ENCODE peak calls at places on chromosomes 7 and 10, in seven cellular contexts. I is hepatic stellate cell; H is fibroblast of lung; U is effector memory CD8-positive, alpha-beta T cell; J is H54; R is astrocyte of the spinal cord; T is lower lobe of right lung. L is an unnamed sample.

GRCh38 chr7:92725161-92725925 is 111.0 kb downstream of the CDK6 start:
- DNase-seq in I (no peak), T (no peak), J (no peak), U (no peak), H (no peak), R (no peak), L (no peak)

GRCh38 chr10:51964630-51965029 is 265.2 kb upstream of the CSTF2T start:
- DNase-seq in J (no peak), R (no peak), T (no peak), I (no peak), U (no peak), H (peak; percentile 1), L (no peak)

GRCh38 chr7:129073204-129073603 is 18.3 kb upstream of the TNPO3 start:
- DNase-seq in U (no peak), R (no peak), T (no peak), H (no peak), J (no peak), I (no peak), L (no peak)

GRCh38 chr7:87435546-87435945 is 39.9 kb downstream of the ABCB4 start:
- DNase-seq in T (no peak), J (no peak), R (peak; percentile 56), U (no peak), H (peak; percentile 77), I (no peak), L (no peak)

GRCh38 chr10:124291009-124291671 is 127.6 kb downstream of the OAT start:
- DNase-seq in T (peak; percentile 82), R (no peak), H (peak; percentile 25), U (no peak), J (no peak), I (no peak), L (no peak)

GRCh38 chr7:77262311-77262710 is 62.7 kb upstream of the FGL2 start:
- DNase-seq in U (no peak), J (no peak), R (no peak), I (no peak), H (no peak), T (no peak), L (no peak)

GRCh38 chr10:121085386-121085785 is 234.2 kb downstream of the WDR11 start:
- DNase-seq in H (no peak), T (no peak), U (no peak), I (no peak), J (no peak), R (no peak), L (no peak)

GRCh38 chr7:30519122-30519521 is 14.5 kb upstream of the GGCT start:
- DNase-seq in I (no peak), U (no peak), H (no peak), J (no peak), R (no peak), T (no peak), L (no peak)

GRCh38 chr10:111076682-111077661 is at the start of gene ADRA2A:
- DNase-seq in I (peak; percentile 47), R (peak; percentile 43), H (peak; percentile 40), U (no peak), T (peak; percentile 57), J (no peak), L (no peak)

GRCh38 chr7:100568936-100569844 is 4.5 kb downstream of the SAP25 start:
- DNase-seq in H (peak; percentile 38), T (peak; percentile 76), J (no peak), R (peak; percentile 36), U (peak; percentile 40), I (no peak), L (no peak)

GRCh38 chr10:35346248-35346647 is 9.9 kb downstream of the CCNY start:
- DNase-seq in U (no peak), H (no peak), I (no peak), T (no peak), R (no peak), J (no peak), L (no peak)

GRCh38 chr10:89518876-89519842 is 16.2 kb downstream of the SLC16A12 start:
- DNase-seq in J (no peak), T (no peak), I (peak; percentile 35), R (peak; percentile 88), H (peak; percentile 36), U (no peak), L (no peak)

GRCh38 chr10:34916368-34916767 is 101.3 kb upstream of the PARD3 start:
- DNase-seq in J (peak; percentile 34), R (peak; percentile 85), I (no peak), U (no peak), T (no peak), H (peak; percentile 94), L (no peak)

GRCh38 chr7:46723003-46723402 is 801.9 kb upstream of the IGFBP3 start:
- DNase-seq in H (no peak), U (no peak), I (no peak), R (no peak), J (no peak), T (no peak), L (no peak)

L was measured in effector memory CD4-positive, alpha-beta T cell.